ENCODE peak calls at places on chromosome 14, in five cellular contexts. C, E, F, Q and O are unnamed samples.

GRCh38 chr14:96055753-96056508 is 16.8 kb downstream of the C14orf132 start:
- DNase-seq in C (no peak), E (no peak), F (no peak), Q (no peak), O (no peak)

GRCh38 chr14:69543341-69544249 is 31.1 kb downstream of the CCDC177 start:
- DNase-seq in C (peak; percentile 89), E (peak; percentile 93), F (no peak), Q (no peak), O (peak; percentile 69)

GRCh38 chr14:24353551-24354529 is 14.0 kb upstream of the RIPK3 start:
- DNase-seq in C (no peak), E (peak; percentile 34), F (no peak), Q (no peak), O (no peak)

GRCh38 chr14:69636051-69636639 is 24.7 kb downstream of the SUSD6 start:
- DNase-seq in C (no peak), E (no peak), F (no peak), Q (no peak), O (no peak)

GRCh38 chr14:68106456-68106855 is 286.9 kb downstream of the RAD51B start:
- DNase-seq in C (no peak), E (no peak), F (no peak), Q (no peak), O (no peak)

GRCh38 chr14:47675489-47676300 is at the start of gene MDGA2:
- DNase-seq in C (peak; percentile 18), E (peak; percentile 49), F (peak; percentile 14), Q (no peak), O (no peak)

GRCh38 chr14:78029471-78030372 is 140.5 kb upstream of the NRXN3 start:
- DNase-seq in C (no peak), E (no peak), F (peak; percentile 63), Q (no peak), O (no peak)

GRCh38 chr14:61561657-61562276 is 133.5 kb upstream of the HIF1A start:
- DNase-seq in C (peak; percentile 97), E (peak; percentile 100), F (peak; percentile 23), Q (peak; percentile 99), O (peak; percentile 96)

GRCh38 chr14:100542619-100543205 is 44.5 kb downstream of the BEGAIN start:
- DNase-seq in C (no peak), E (no peak), F (no peak), Q (no peak), O (no peak)

GRCh38 chr14:100302616-100303015 is 3.6 kb downstream of the SLC25A29 start:
- DNase-seq in C (no peak), E (no peak), F (no peak), Q (no peak), O (no peak)

DNA sequence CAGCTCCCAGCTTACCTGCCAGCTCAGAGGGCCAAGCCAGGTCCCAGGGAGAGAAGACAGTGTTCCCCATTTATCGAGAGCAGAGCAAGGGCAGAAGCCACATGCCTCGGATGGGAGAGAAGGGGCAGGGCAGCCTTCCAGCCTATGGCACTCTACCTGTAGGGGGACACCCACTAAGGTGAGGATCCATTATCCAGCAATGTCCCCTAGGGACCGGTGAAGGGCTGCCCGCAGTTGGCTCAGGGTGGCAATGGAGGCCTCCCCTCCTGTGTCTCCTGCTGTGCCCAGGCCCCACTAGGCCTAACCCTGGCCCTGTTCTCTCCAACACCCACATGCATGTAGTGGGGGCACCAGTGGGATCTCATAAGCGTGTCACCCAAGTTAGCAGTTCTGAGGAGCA is 4.9 kb upstream of the ASB2 start:
- DNase-seq in C (no peak), E (no peak), F (no peak), Q (no peak), O (no peak)
- TF ChIP-seq CTCF in C (no peak), E (no peak), F (no peak), Q (no peak), O (no peak)

GRCh38 chr14:32825058-32825457 is 113.6 kb upstream of the NPAS3 start:
- DNase-seq in C (no peak), E (no peak), F (no peak), Q (no peak), O (no peak)

GRCh38 chr14:32820686-32821085 is 118.0 kb upstream of the NPAS3 start:
- DNase-seq in C (no peak), E (no peak), F (no peak), Q (no peak), O (no peak)

GRCh38 chr14:32824195-32824594 is 114.5 kb upstream of the NPAS3 start:
- DNase-seq in C (no peak), E (no peak), F (no peak), Q (no peak), O (no peak)

GRCh38 chr14:32821989-32822653 is 116.6 kb upstream of the NPAS3 start:
- DNase-seq in C (peak; percentile 49), E (peak; percentile 10), F (no peak), Q (no peak), O (peak; percentile 15)

GRCh38 chr14:32826404-32827082 is 112.1 kb upstream of the NPAS3 start:
- DNase-seq in C (peak; percentile 32), E (peak; percentile 36), F (peak; percentile 71), Q (no peak), O (no peak)
- TF ChIP-seq CTCF in C (peak; percentile 35), E (peak; percentile 47), F (peak; percentile 53), Q (no peak), O (peak; percentile 22)

GRCh38 chr14:29092121-29092520 is 325.5 kb downstream of the FOXG1 start:
- DNase-seq in C (no peak), E (no peak), F (no peak), Q (no peak), O (no peak)
- TF ChIP-seq CTCF in C (no peak), E (no peak), F (no peak), Q (no peak), O (no peak)

GRCh38 chr14:105059035-105059916 is 6.0 kb downstream of the GPR132 start:
- DNase-seq in C (no peak), E (peak; percentile 23), F (no peak), Q (no peak), O (no peak)
- TF ChIP-seq CTCF in C (no peak), E (no peak), F (no peak), Q (no peak), O (no peak)